ENCODE peak calls at places on chromosomes 11 and 22, in six cellular contexts. One of them, this sample, is unnamed.
A peak's percentile ranks its signal among the peaks of the same experiment; 100 is the strongest.

GRCh38 chr11:14973621-14974020 is 1.5 kb upstream of the CALCA start:
- DNase-seq in head of caudate nucleus: no peak
- DNase-seq in left cardiac atrium: peak; percentile 20
- DNase-seq in activated naive CD8-positive, alpha-beta T cell treated with anti-CD3 and anti-CD28 coated beads, Interleukin-2, amount 10 ng/mL, durations not matched to agents 7 days and 5 days: peak; percentile 66
- DNase-seq in A172: no peak
- DNase-seq in GM06990: peak; percentile 40
- DNase-seq in this sample: no peak

GRCh38 chr11:131609317-131609716 is 238.9 kb downstream of the NTM start:
- DNase-seq in head of caudate nucleus: no peak
- DNase-seq in left cardiac atrium: no peak
- DNase-seq in activated naive CD8-positive, alpha-beta T cell treated with anti-CD3 and anti-CD28 coated beads, Interleukin-2, amount 10 ng/mL, durations not matched to agents 7 days and 5 days: no peak
- DNase-seq in A172: peak; percentile 47
- DNase-seq in GM06990: no peak
- DNase-seq in this sample: no peak

GRCh38 chr11:9078113-9079041 is 13.0 kb downstream of the SCUBE2 start:
- DNase-seq in head of caudate nucleus: no peak
- DNase-seq in left cardiac atrium: no peak
- DNase-seq in activated naive CD8-positive, alpha-beta T cell treated with anti-CD3 and anti-CD28 coated beads, Interleukin-2, amount 10 ng/mL, durations not matched to agents 7 days and 5 days: no peak
- DNase-seq in A172: no peak
- DNase-seq in GM06990: no peak
- DNase-seq in this sample: no peak

GRCh38 chr22:31650391-31650790 is 11.6 kb downstream of the PISD start:
- DNase-seq in head of caudate nucleus: no peak
- DNase-seq in left cardiac atrium: no peak
- DNase-seq in activated naive CD8-positive, alpha-beta T cell treated with anti-CD3 and anti-CD28 coated beads, Interleukin-2, amount 10 ng/mL, durations not matched to agents 7 days and 5 days: no peak
- DNase-seq in A172: no peak
- DNase-seq in GM06990: no peak
- DNase-seq in this sample: no peak

GRCh38 chr22:21754523-21755128 is 19.0 kb upstream of the YPEL1 start:
- DNase-seq in head of caudate nucleus: peak; percentile 54
- DNase-seq in left cardiac atrium: peak; percentile 57
- DNase-seq in activated naive CD8-positive, alpha-beta T cell treated with anti-CD3 and anti-CD28 coated beads, Interleukin-2, amount 10 ng/mL, durations not matched to agents 7 days and 5 days: no peak
- DNase-seq in A172: no peak
- DNase-seq in GM06990: no peak
- DNase-seq in this sample: no peak

GRCh38 chr11:86608251-86608799 is 64.1 kb downstream of the ME3 start:
- DNase-seq in head of caudate nucleus: peak; percentile 28
- DNase-seq in left cardiac atrium: peak; percentile 69
- DNase-seq in activated naive CD8-positive, alpha-beta T cell treated with anti-CD3 and anti-CD28 coated beads, Interleukin-2, amount 10 ng/mL, durations not matched to agents 7 days and 5 days: no peak
- DNase-seq in A172: peak; percentile 59
- DNase-seq in GM06990: no peak
- DNase-seq in this sample: no peak

GRCh38 chr11:116335078-116335477 is 437.7 kb downstream of the BUD13 start:
- DNase-seq in head of caudate nucleus: no peak
- DNase-seq in left cardiac atrium: no peak
- DNase-seq in activated naive CD8-positive, alpha-beta T cell treated with anti-CD3 and anti-CD28 coated beads, Interleukin-2, amount 10 ng/mL, durations not matched to agents 7 days and 5 days: no peak
- DNase-seq in A172: no peak
- DNase-seq in GM06990: no peak
- DNase-seq in this sample: no peak

GRCh38 chr22:45397806-45398205 is 15.6 kb downstream of the SMC1B start:
- DNase-seq in head of caudate nucleus: no peak
- DNase-seq in left cardiac atrium: no peak
- DNase-seq in activated naive CD8-positive, alpha-beta T cell treated with anti-CD3 and anti-CD28 coated beads, Interleukin-2, amount 10 ng/mL, durations not matched to agents 7 days and 5 days: no peak
- DNase-seq in A172: no peak
- DNase-seq in GM06990: no peak
- DNase-seq in this sample: no peak

GRCh38 chr11:5818245-5818865 is 9.6 kb downstream of the OR52N2 start:
- DNase-seq in head of caudate nucleus: no peak
- DNase-seq in left cardiac atrium: no peak
- DNase-seq in activated naive CD8-positive, alpha-beta T cell treated with anti-CD3 and anti-CD28 coated beads, Interleukin-2, amount 10 ng/mL, durations not matched to agents 7 days and 5 days: no peak
- DNase-seq in A172: no peak
- DNase-seq in GM06990: peak; percentile 9
- DNase-seq in this sample: no peak

GRCh38 chr11:503179-503981 is 3.7 kb downstream of the RNH1 start:
- DNase-seq in head of caudate nucleus: peak; percentile 83
- DNase-seq in left cardiac atrium: peak; percentile 71
- DNase-seq in activated naive CD8-positive, alpha-beta T cell treated with anti-CD3 and anti-CD28 coated beads, Interleukin-2, amount 10 ng/mL, durations not matched to agents 7 days and 5 days: no peak
- DNase-seq in A172: no peak
- DNase-seq in GM06990: peak; percentile 62
- DNase-seq in this sample: no peak

GRCh38 chr11:87299041-87299481 is 261.3 kb downstream of the TMEM135 start:
- DNase-seq in head of caudate nucleus: no peak
- DNase-seq in left cardiac atrium: no peak
- DNase-seq in activated naive CD8-positive, alpha-beta T cell treated with anti-CD3 and anti-CD28 coated beads, Interleukin-2, amount 10 ng/mL, durations not matched to agents 7 days and 5 days: no peak
- DNase-seq in A172: no peak
- DNase-seq in GM06990: no peak
- DNase-seq in this sample: no peak

GRCh38 chr11:78607691-78608090 is 33.0 kb upstream of the NARS2 start:
- DNase-seq in head of caudate nucleus: no peak
- DNase-seq in left cardiac atrium: no peak
- DNase-seq in activated naive CD8-positive, alpha-beta T cell treated with anti-CD3 and anti-CD28 coated beads, Interleukin-2, amount 10 ng/mL, durations not matched to agents 7 days and 5 days: no peak
- DNase-seq in A172: no peak
- DNase-seq in GM06990: no peak
- DNase-seq in this sample: no peak

GRCh38 chr22:33465554-33465953 is 407.4 kb upstream of the SYN3 start:
- DNase-seq in head of caudate nucleus: no peak
- DNase-seq in left cardiac atrium: no peak
- DNase-seq in activated naive CD8-positive, alpha-beta T cell treated with anti-CD3 and anti-CD28 coated beads, Interleukin-2, amount 10 ng/mL, durations not matched to agents 7 days and 5 days: no peak
- DNase-seq in A172: no peak
- DNase-seq in GM06990: no peak
- DNase-seq in this sample: no peak

GRCh38 chr11:65646921-65647701 is 9.2 kb downstream of the SIPA1 start:
- DNase-seq in head of caudate nucleus: peak; percentile 74
- DNase-seq in left cardiac atrium: no peak
- DNase-seq in activated naive CD8-positive, alpha-beta T cell treated with anti-CD3 and anti-CD28 coated beads, Interleukin-2, amount 10 ng/mL, durations not matched to agents 7 days and 5 days: no peak
- DNase-seq in A172: no peak
- DNase-seq in GM06990: peak; percentile 15
- DNase-seq in this sample: no peak

GRCh38 chr11:15967166-15967565 is 389.2 kb downstream of the SOX6 start:
- DNase-seq in head of caudate nucleus: no peak
- DNase-seq in left cardiac atrium: no peak
- DNase-seq in activated naive CD8-positive, alpha-beta T cell treated with anti-CD3 and anti-CD28 coated beads, Interleukin-2, amount 10 ng/mL, durations not matched to agents 7 days and 5 days: no peak
- DNase-seq in A172: no peak
- DNase-seq in GM06990: no peak
- DNase-seq in this sample: no peak

GRCh38 chr11:45110562-45110961 is 35.9 kb upstream of the PRDM11 start:
- DNase-seq in head of caudate nucleus: no peak
- DNase-seq in left cardiac atrium: no peak
- DNase-seq in activated naive CD8-positive, alpha-beta T cell treated with anti-CD3 and anti-CD28 coated beads, Interleukin-2, amount 10 ng/mL, durations not matched to agents 7 days and 5 days: no peak
- DNase-seq in A172: peak; percentile 59
- DNase-seq in GM06990: peak; percentile 27
- DNase-seq in this sample: no peak

GRCh38 chr11:122843281-122844150 is 5.2 kb downstream of the CRTAM start:
- DNase-seq in head of caudate nucleus: no peak
- DNase-seq in left cardiac atrium: no peak
- DNase-seq in activated naive CD8-positive, alpha-beta T cell treated with anti-CD3 and anti-CD28 coated beads, Interleukin-2, amount 10 ng/mL, durations not matched to agents 7 days and 5 days: peak; percentile 54
- DNase-seq in A172: no peak
- DNase-seq in GM06990: peak; percentile 56
- DNase-seq in this sample: peak; percentile 10

GRCh38 chr11:1979607-1980006 is 18.0 kb downstream of the H19 start:
- DNase-seq in head of caudate nucleus: no peak
- DNase-seq in left cardiac atrium: no peak
- DNase-seq in activated naive CD8-positive, alpha-beta T cell treated with anti-CD3 and anti-CD28 coated beads, Interleukin-2, amount 10 ng/mL, durations not matched to agents 7 days and 5 days: no peak
- DNase-seq in A172: no peak
- DNase-seq in GM06990: no peak
- DNase-seq in this sample: no peak

GRCh38 chr11:68904458-68904847 is 762 bp downstream of the IGHMBP2 start:
- DNase-seq in head of caudate nucleus: no peak
- DNase-seq in left cardiac atrium: no peak
- DNase-seq in activated naive CD8-positive, alpha-beta T cell treated with anti-CD3 and anti-CD28 coated beads, Interleukin-2, amount 10 ng/mL, durations not matched to agents 7 days and 5 days: peak; percentile 64
- DNase-seq in A172: no peak
- DNase-seq in GM06990: peak; percentile 50
- DNase-seq in this sample: no peak

GRCh38 chr22:41516462-41516861 is 27.8 kb downstream of the POLR3H start:
- DNase-seq in head of caudate nucleus: no peak
- DNase-seq in left cardiac atrium: no peak
- DNase-seq in activated naive CD8-positive, alpha-beta T cell treated with anti-CD3 and anti-CD28 coated beads, Interleukin-2, amount 10 ng/mL, durations not matched to agents 7 days and 5 days: no peak
- DNase-seq in A172: no peak
- DNase-seq in GM06990: no peak
- DNase-seq in this sample: no peak

GRCh38 chr11:86245369-86246292 is 1.1 kb downstream of the EED start:
- DNase-seq in head of caudate nucleus: no peak
- DNase-seq in left cardiac atrium: no peak
- DNase-seq in activated naive CD8-positive, alpha-beta T cell treated with anti-CD3 and anti-CD28 coated beads, Interleukin-2, amount 10 ng/mL, durations not matched to agents 7 days and 5 days: no peak
- DNase-seq in A172: no peak
- DNase-seq in GM06990: peak; percentile 44
- DNase-seq in this sample: no peak

GRCh38 chr11:102244681-102245409 is 72.4 kb upstream of the BIRC3 start:
- DNase-seq in head of caudate nucleus: no peak
- DNase-seq in left cardiac atrium: no peak
- DNase-seq in activated naive CD8-positive, alpha-beta T cell treated with anti-CD3 and anti-CD28 coated beads, Interleukin-2, amount 10 ng/mL, durations not matched to agents 7 days and 5 days: no peak
- DNase-seq in A172: peak; percentile 68
- DNase-seq in GM06990: no peak
- DNase-seq in this sample: no peak

GRCh38 chr11:128552783-128553661 is 34.3 kb downstream of the ETS1 start:
- DNase-seq in head of caudate nucleus: peak; percentile 61
- DNase-seq in left cardiac atrium: no peak
- DNase-seq in activated naive CD8-positive, alpha-beta T cell treated with anti-CD3 and anti-CD28 coated beads, Interleukin-2, amount 10 ng/mL, durations not matched to agents 7 days and 5 days: no peak
- DNase-seq in A172: no peak
- DNase-seq in GM06990: peak; percentile 78
- DNase-seq in this sample: no peak

GRCh38 chr11:57499413-57499982 is 16.0 kb downstream of the SLC43A1 start:
- DNase-seq in head of caudate nucleus: peak; percentile 93
- DNase-seq in left cardiac atrium: peak; percentile 97
- DNase-seq in activated naive CD8-positive, alpha-beta T cell treated with anti-CD3 and anti-CD28 coated beads, Interleukin-2, amount 10 ng/mL, durations not matched to agents 7 days and 5 days: peak; percentile 51
- DNase-seq in A172: peak; percentile 79
- DNase-seq in GM06990: peak; percentile 81
- DNase-seq in this sample: no peak

GRCh38 chr22:47618611-47619010 is 856.2 kb downstream of the TBC1D22A start:
- DNase-seq in head of caudate nucleus: no peak
- DNase-seq in left cardiac atrium: no peak
- DNase-seq in activated naive CD8-positive, alpha-beta T cell treated with anti-CD3 and anti-CD28 coated beads, Interleukin-2, amount 10 ng/mL, durations not matched to agents 7 days and 5 days: no peak
- DNase-seq in A172: no peak
- DNase-seq in GM06990: no peak
- DNase-seq in this sample: no peak

GRCh38 chr11:64723117-64723906 is at the start of gene NRXN2:
- DNase-seq in head of caudate nucleus: peak; percentile 96
- DNase-seq in left cardiac atrium: peak; percentile 90
- DNase-seq in activated naive CD8-positive, alpha-beta T cell treated with anti-CD3 and anti-CD28 coated beads, Interleukin-2, amount 10 ng/mL, durations not matched to agents 7 days and 5 days: peak; percentile 90
- DNase-seq in A172: peak; percentile 71
- DNase-seq in GM06990: peak; percentile 87
- DNase-seq in this sample: peak; percentile 75

GRCh38 chr22:38755155-38755910 is 465 bp downstream of the SUN2 start:
- DNase-seq in head of caudate nucleus: peak; percentile 88
- DNase-seq in left cardiac atrium: peak; percentile 95
- DNase-seq in activated naive CD8-positive, alpha-beta T cell treated with anti-CD3 and anti-CD28 coated beads, Interleukin-2, amount 10 ng/mL, durations not matched to agents 7 days and 5 days: peak; percentile 78
- DNase-seq in A172: peak; percentile 63
- DNase-seq in GM06990: peak; percentile 70
- DNase-seq in this sample: peak; percentile 45

GRCh38 chr11:83004855-83005556 is 66.7 kb downstream of the RAB30 start:
- DNase-seq in head of caudate nucleus: no peak
- DNase-seq in left cardiac atrium: no peak
- DNase-seq in activated naive CD8-positive, alpha-beta T cell treated with anti-CD3 and anti-CD28 coated beads, Interleukin-2, amount 10 ng/mL, durations not matched to agents 7 days and 5 days: no peak
- DNase-seq in A172: no peak
- DNase-seq in GM06990: no peak
- DNase-seq in this sample: no peak

GRCh38 chr11:103326070-103326794 is 217.0 kb downstream of the DYNC2H1 start:
- DNase-seq in head of caudate nucleus: no peak
- DNase-seq in left cardiac atrium: peak; percentile 30
- DNase-seq in activated naive CD8-positive, alpha-beta T cell treated with anti-CD3 and anti-CD28 coated beads, Interleukin-2, amount 10 ng/mL, durations not matched to agents 7 days and 5 days: peak; percentile 36
- DNase-seq in A172: peak; percentile 63
- DNase-seq in GM06990: no peak
- DNase-seq in this sample: no peak

GRCh38 chr22:43289551-43289963 is 53.6 kb downstream of the SCUBE1 start:
- DNase-seq in head of caudate nucleus: no peak
- DNase-seq in left cardiac atrium: no peak
- DNase-seq in activated naive CD8-positive, alpha-beta T cell treated with anti-CD3 and anti-CD28 coated beads, Interleukin-2, amount 10 ng/mL, durations not matched to agents 7 days and 5 days: no peak
- DNase-seq in A172: no peak
- DNase-seq in GM06990: no peak
- DNase-seq in this sample: no peak

GRCh38 chr11:17351510-17352176 is at the start of gene NCR3LG1:
- DNase-seq in head of caudate nucleus: peak; percentile 66
- DNase-seq in left cardiac atrium: peak; percentile 77
- DNase-seq in activated naive CD8-positive, alpha-beta T cell treated with anti-CD3 and anti-CD28 coated beads, Interleukin-2, amount 10 ng/mL, durations not matched to agents 7 days and 5 days: peak; percentile 71
- DNase-seq in A172: no peak
- DNase-seq in GM06990: peak; percentile 41
- DNase-seq in this sample: peak; percentile 58

GRCh38 chr11:30919389-30920172 is 333.4 kb upstream of the MPPED2 start:
- DNase-seq in head of caudate nucleus: no peak
- DNase-seq in left cardiac atrium: no peak
- DNase-seq in activated naive CD8-positive, alpha-beta T cell treated with anti-CD3 and anti-CD28 coated beads, Interleukin-2, amount 10 ng/mL, durations not matched to agents 7 days and 5 days: no peak
- DNase-seq in A172: no peak
- DNase-seq in GM06990: no peak
- DNase-seq in this sample: no peak

GRCh38 chr11:123483465-123483864 is 53.4 kb downstream of the GRAMD1B start:
- DNase-seq in head of caudate nucleus: no peak
- DNase-seq in left cardiac atrium: no peak
- DNase-seq in activated naive CD8-positive, alpha-beta T cell treated with anti-CD3 and anti-CD28 coated beads, Interleukin-2, amount 10 ng/mL, durations not matched to agents 7 days and 5 days: no peak
- DNase-seq in A172: no peak
- DNase-seq in GM06990: no peak
- DNase-seq in this sample: no peak

GRCh38 chr11:132177106-132177505 is 806.7 kb downstream of the NTM start:
- DNase-seq in head of caudate nucleus: no peak
- DNase-seq in left cardiac atrium: no peak
- DNase-seq in activated naive CD8-positive, alpha-beta T cell treated with anti-CD3 and anti-CD28 coated beads, Interleukin-2, amount 10 ng/mL, durations not matched to agents 7 days and 5 days: no peak
- DNase-seq in A172: peak; percentile 33
- DNase-seq in GM06990: no peak
- DNase-seq in this sample: no peak

GRCh38 chr11:126431401-126432064 is 76.0 kb downstream of the ST3GAL4 start:
- DNase-seq in head of caudate nucleus: no peak
- DNase-seq in left cardiac atrium: peak; percentile 87
- DNase-seq in activated naive CD8-positive, alpha-beta T cell treated with anti-CD3 and anti-CD28 coated beads, Interleukin-2, amount 10 ng/mL, durations not matched to agents 7 days and 5 days: no peak
- DNase-seq in A172: peak; percentile 86
- DNase-seq in GM06990: no peak
- DNase-seq in this sample: no peak

GRCh38 chr11:45451766-45452440 is 165.8 kb upstream of the SYT13 start:
- DNase-seq in head of caudate nucleus: no peak
- DNase-seq in left cardiac atrium: no peak
- DNase-seq in activated naive CD8-positive, alpha-beta T cell treated with anti-CD3 and anti-CD28 coated beads, Interleukin-2, amount 10 ng/mL, durations not matched to agents 7 days and 5 days: no peak
- DNase-seq in A172: no peak
- DNase-seq in GM06990: no peak
- DNase-seq in this sample: no peak